ENCODE peak calls at places on chromosomes 11 and 22, in four cellular contexts. One of them, this sample, is unnamed.

GRCh38 chr22:30425616-30426394 is at the start of gene MTFP1:
- DNase-seq in HepG2: peak; percentile 66
- DNase-seq in HCT116: no peak
- DNase-seq in K562: peak; percentile 62
- DNase-seq in this sample: no peak

GRCh38 chr11:76745561-76746207 is 37.5 kb upstream of the TSKU start:
- DNase-seq in HepG2: no peak
- DNase-seq in HCT116: no peak
- DNase-seq in K562: peak; percentile 91
- DNase-seq in this sample: no peak

GRCh38 chr11:46914363-46914762 is 4.0 kb downstream of the LRP4 start:
- DNase-seq in HepG2: no peak
- DNase-seq in HCT116: no peak
- DNase-seq in K562: no peak
- DNase-seq in this sample: no peak

GRCh38 chr11:64357904-64358535 is 942 bp upstream of the RPS6KA4 start:
- DNase-seq in HepG2: peak; percentile 20
- DNase-seq in HCT116: no peak
- DNase-seq in K562: peak; percentile 64
- DNase-seq in this sample: peak; percentile 18

GRCh38 chr22:50306753-50307749 is at the start of gene PLXNB2:
- DNase-seq in HepG2: peak; percentile 68
- DNase-seq in HCT116: peak; percentile 56
- DNase-seq in K562: peak; percentile 83
- DNase-seq in this sample: no peak

GRCh38 chr11:131909426-131910200 is 539.2 kb downstream of the NTM start:
- DNase-seq in HepG2: no peak
- DNase-seq in HCT116: no peak
- DNase-seq in K562: no peak
- DNase-seq in this sample: no peak

GRCh38 chr11:65429724-65430405 is 7.3 kb downstream of the NEAT1 start:
- DNase-seq in HepG2: no peak
- DNase-seq in HCT116: no peak
- DNase-seq in K562: no peak
- DNase-seq in this sample: no peak

GRCh38 chr11:11427185-11427944 is 74.3 kb upstream of the CSNK2A3 start:
- DNase-seq in HepG2: no peak
- DNase-seq in HCT116: no peak
- DNase-seq in K562: no peak
- DNase-seq in this sample: no peak

GRCh38 chr11:8060801-8061554 is 20.0 kb upstream of the TUB start:
- DNase-seq in HepG2: no peak
- DNase-seq in HCT116: no peak
- DNase-seq in K562: no peak
- DNase-seq in this sample: no peak

GRCh38 chr22:28925916-28926315 is 42.5 kb downstream of the ZNRF3 start:
- DNase-seq in HepG2: no peak
- DNase-seq in HCT116: no peak
- DNase-seq in K562: no peak
- DNase-seq in this sample: no peak

GRCh38 chr11:61004841-61005240 is 33.4 kb downstream of the CD6 start:
- DNase-seq in HepG2: no peak
- DNase-seq in HCT116: no peak
- DNase-seq in K562: no peak
- DNase-seq in this sample: no peak

GRCh38 chr22:50314081-50314454 is 6.6 kb upstream of the PLXNB2 start:
- DNase-seq in HepG2: no peak
- DNase-seq in HCT116: no peak
- DNase-seq in K562: no peak
- DNase-seq in this sample: no peak

GRCh38 chr22:16699336-16699735 is 106.7 kb upstream of the CCT8L2 start:
- DNase-seq in HepG2: no peak
- DNase-seq in HCT116: no peak
- DNase-seq in K562: no peak
- DNase-seq in this sample: no peak

GRCh38 chr22:20997536-20998257 is 4.2 kb downstream of the THAP7 start:
- DNase-seq in HepG2: no peak
- DNase-seq in HCT116: no peak
- DNase-seq in K562: no peak
- DNase-seq in this sample: no peak

GRCh38 chr11:47992959-47993820 is 12.8 kb downstream of the PTPRJ start:
- DNase-seq in HepG2: no peak
- DNase-seq in HCT116: peak; percentile 72
- DNase-seq in K562: peak; percentile 72
- DNase-seq in this sample: peak; percentile 78

GRCh38 chr22:20571078-20571503 is 63.7 kb downstream of the MED15 start:
- DNase-seq in HepG2: no peak
- DNase-seq in HCT116: no peak
- DNase-seq in K562: no peak
- DNase-seq in this sample: no peak

GRCh38 chr22:46336119-46337078 is 885 bp downstream of the TRMU start:
- DNase-seq in HepG2: peak; percentile 20
- DNase-seq in HCT116: no peak
- DNase-seq in K562: peak; percentile 55
- DNase-seq in this sample: no peak

GRCh38 chr11:119371778-119372182 is 9.7 kb downstream of the USP2 start:
- DNase-seq in HepG2: no peak
- DNase-seq in HCT116: no peak
- DNase-seq in K562: no peak
- DNase-seq in this sample: no peak

GRCh38 chr11:24754406-24754805 is 257.6 kb downstream of the LUZP2 start:
- DNase-seq in HepG2: no peak
- DNase-seq in HCT116: no peak
- DNase-seq in K562: no peak
- DNase-seq in this sample: no peak

GRCh38 chr11:22711212-22711770 is 44.9 kb downstream of the GAS2 start:
- DNase-seq in HepG2: no peak
- DNase-seq in HCT116: no peak
- DNase-seq in K562: no peak
- DNase-seq in this sample: no peak

GRCh38 chr11:122676638-122677037 is 21.1 kb downstream of the UBASH3B start:
- DNase-seq in HepG2: peak; percentile 80
- DNase-seq in HCT116: peak; percentile 48
- DNase-seq in K562: no peak
- DNase-seq in this sample: no peak

GRCh38 chr11:20089796-20090653 is 70.2 kb downstream of the DBX1 start:
- DNase-seq in HepG2: peak; percentile 32
- DNase-seq in HCT116: no peak
- DNase-seq in K562: peak; percentile 55
- DNase-seq in this sample: no peak

GRCh38 chr11:86176165-86176884 is 68.2 kb upstream of the EED start:
- DNase-seq in HepG2: peak; percentile 42
- DNase-seq in HCT116: no peak
- DNase-seq in K562: peak; percentile 74
- DNase-seq in this sample: no peak

GRCh38 chr11:20351870-20352269 is 11.6 kb upstream of the HTATIP2 start:
- DNase-seq in HepG2: no peak
- DNase-seq in HCT116: no peak
- DNase-seq in K562: no peak
- DNase-seq in this sample: no peak

GRCh38 chr11:110098645-110099044 is 5.5 kb downstream of the ZC3H12C start:
- DNase-seq in HepG2: no peak
- DNase-seq in HCT116: no peak
- DNase-seq in K562: no peak
- DNase-seq in this sample: no peak

GRCh38 chr11:24793479-24793878 is 296.6 kb downstream of the LUZP2 start:
- DNase-seq in HepG2: no peak
- DNase-seq in HCT116: no peak
- DNase-seq in K562: no peak
- DNase-seq in this sample: no peak

GRCh38 chr22:20577045-20577444 is 69.6 kb downstream of the MED15 start:
- DNase-seq in HepG2: no peak
- DNase-seq in HCT116: no peak
- DNase-seq in K562: no peak
- DNase-seq in this sample: no peak

GRCh38 chr11:131889146-131889577 is 518.7 kb downstream of the NTM start:
- DNase-seq in HepG2: no peak
- DNase-seq in HCT116: no peak
- DNase-seq in K562: no peak
- DNase-seq in this sample: no peak

DNA sequence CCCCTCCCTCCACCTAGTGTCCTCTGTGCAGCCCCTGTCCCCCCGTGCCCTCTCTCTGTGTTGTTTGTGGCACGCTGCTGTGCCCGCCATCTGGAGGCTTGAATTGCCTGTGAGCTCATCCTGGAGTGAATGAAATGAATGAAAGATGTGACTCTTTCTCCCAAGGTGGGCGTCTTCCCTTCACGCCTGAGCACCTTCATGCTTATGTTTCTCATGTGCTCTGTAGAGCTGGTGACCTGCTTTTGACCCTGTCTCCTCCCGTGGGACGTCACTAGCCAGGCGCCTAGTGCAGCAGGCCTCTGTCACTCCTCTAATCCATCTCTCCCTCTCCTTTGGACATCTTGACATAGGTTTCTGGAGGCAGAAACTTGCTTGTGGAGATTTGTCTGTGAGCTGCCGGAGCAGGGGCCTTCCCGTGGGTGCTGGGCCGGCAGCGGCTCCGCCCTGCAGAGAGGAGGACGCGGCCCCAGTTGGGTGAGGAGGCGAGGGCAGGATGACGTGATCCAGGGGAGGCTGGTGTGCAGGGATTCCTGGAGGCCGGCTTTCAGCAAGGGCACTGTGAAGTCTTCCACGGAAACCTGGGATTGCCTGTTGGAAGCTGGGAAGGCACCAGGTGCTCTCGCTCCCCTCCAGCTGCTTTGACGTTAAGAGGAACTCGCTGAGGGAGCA is 40.6 kb downstream of the MUC6 start:
- DNase-seq in HepG2: no peak
- DNase-seq in HCT116: no peak
- DNase-seq in K562: peak; percentile 46
- DNase-seq in this sample: no peak
- TF ChIP-seq SIN3A in HepG2: no peak
- TF ChIP-seq SIN3A in HCT116: no peak
- TF ChIP-seq SIN3A in K562: no peak
- TF ChIP-seq SIN3A in this sample: no peak

GRCh38 chr11:70063121-70063520 is 15.0 kb upstream of the ANO1 start:
- DNase-seq in HepG2: no peak
- DNase-seq in HCT116: no peak
- DNase-seq in K562: no peak
- DNase-seq in this sample: no peak

GRCh38 chr11:70064726-70065317 is 13.3 kb upstream of the ANO1 start:
- DNase-seq in HepG2: no peak
- DNase-seq in HCT116: no peak
- DNase-seq in K562: no peak
- DNase-seq in this sample: no peak

GRCh38 chr11:70065318-70066135 is 12.6 kb upstream of the ANO1 start:
- DNase-seq in HepG2: no peak
- DNase-seq in HCT116: no peak
- DNase-seq in K562: no peak
- DNase-seq in this sample: no peak

GRCh38 chr11:70063555-70063954 is 14.6 kb upstream of the ANO1 start:
- DNase-seq in HepG2: no peak
- DNase-seq in HCT116: peak; percentile 26
- DNase-seq in K562: no peak
- DNase-seq in this sample: no peak

GRCh38 chr11:70064011-70064725 is 13.9 kb upstream of the ANO1 start:
- DNase-seq in HepG2: no peak
- DNase-seq in HCT116: no peak
- DNase-seq in K562: no peak
- DNase-seq in this sample: no peak
- TF ChIP-seq TCF7L2 in HepG2: no peak
- TF ChIP-seq TCF7L2 in HCT116: no peak
- TF ChIP-seq TCF7L2 in K562: no peak
- TF ChIP-seq TCF7L2 in this sample: no peak

DNA sequence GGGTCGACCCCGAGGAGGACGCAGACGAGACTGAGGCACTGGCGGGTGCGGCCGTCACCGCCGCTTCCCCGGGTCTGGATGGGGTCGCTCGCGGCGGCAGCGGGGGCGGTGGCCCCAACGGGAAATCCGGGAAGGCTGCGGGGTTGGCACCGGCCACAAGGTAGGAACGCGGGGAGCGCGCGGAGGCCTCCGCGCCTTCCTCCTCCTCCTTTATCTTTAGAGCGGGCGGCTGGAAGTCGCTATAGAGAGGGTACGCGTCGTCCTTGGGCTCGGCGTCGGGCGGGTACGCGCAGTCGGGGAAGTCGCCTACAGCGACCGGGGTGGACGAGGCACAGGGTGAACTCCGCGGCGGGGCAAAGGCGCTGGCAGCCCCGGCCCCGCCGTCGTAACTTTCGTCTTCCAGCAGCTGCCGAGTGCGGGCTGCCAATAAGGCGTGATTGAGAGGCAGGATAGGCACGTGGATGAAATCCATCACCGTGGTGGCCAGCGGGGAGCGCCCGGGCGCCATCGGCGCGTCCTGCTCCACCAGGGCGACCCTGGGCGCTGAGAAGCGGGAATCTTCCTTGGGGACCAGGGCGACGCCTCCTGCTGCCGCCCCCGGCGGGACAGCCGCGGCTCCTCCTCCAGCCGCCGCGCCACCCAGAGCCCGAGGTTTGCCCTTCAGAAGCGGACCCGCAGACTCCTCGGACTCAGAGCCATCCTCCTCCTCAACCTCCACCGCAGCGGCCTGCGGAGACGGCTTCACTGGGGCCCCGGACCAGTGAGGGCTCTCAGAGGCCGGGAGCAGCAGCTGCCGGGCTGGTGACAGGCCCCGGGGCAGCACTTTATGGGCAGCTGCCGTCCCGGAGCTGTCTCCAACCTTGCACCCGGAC is 1.7 kb downstream of the PGR start:
- DNase-seq in HepG2: no peak
- DNase-seq in HCT116: no peak
- DNase-seq in K562: peak; percentile 34
- DNase-seq in this sample: no peak
- TF ChIP-seq SIN3A in HepG2: no peak
- TF ChIP-seq SIN3A in HCT116: no peak
- TF ChIP-seq SIN3A in K562: no peak
- TF ChIP-seq SIN3A in this sample: no peak

GRCh38 chr22:36166518-36167220 is 6.1 kb upstream of the APOL3 start:
- DNase-seq in HepG2: no peak
- DNase-seq in HCT116: no peak
- DNase-seq in K562: no peak
- DNase-seq in this sample: no peak
- TF ChIP-seq TCF7L2 in HepG2: no peak
- TF ChIP-seq TCF7L2 in HCT116: no peak
- TF ChIP-seq TCF7L2 in K562: no peak
- TF ChIP-seq TCF7L2 in this sample: no peak

GRCh38 chr22:38638734-38639133 is 17.5 kb downstream of the FAM227A start:
- DNase-seq in HepG2: peak; percentile 32
- DNase-seq in HCT116: no peak
- DNase-seq in K562: peak; percentile 25
- DNase-seq in this sample: no peak

GRCh38 chr22:38632528-38632927 is 23.7 kb downstream of the FAM227A start:
- DNase-seq in HepG2: no peak
- DNase-seq in HCT116: no peak
- DNase-seq in K562: peak; percentile 32
- DNase-seq in this sample: no peak

GRCh38 chr22:38641476-38641875 is 14.7 kb downstream of the FAM227A start:
- DNase-seq in HepG2: no peak
- DNase-seq in HCT116: no peak
- DNase-seq in K562: no peak
- DNase-seq in this sample: no peak

DNA sequence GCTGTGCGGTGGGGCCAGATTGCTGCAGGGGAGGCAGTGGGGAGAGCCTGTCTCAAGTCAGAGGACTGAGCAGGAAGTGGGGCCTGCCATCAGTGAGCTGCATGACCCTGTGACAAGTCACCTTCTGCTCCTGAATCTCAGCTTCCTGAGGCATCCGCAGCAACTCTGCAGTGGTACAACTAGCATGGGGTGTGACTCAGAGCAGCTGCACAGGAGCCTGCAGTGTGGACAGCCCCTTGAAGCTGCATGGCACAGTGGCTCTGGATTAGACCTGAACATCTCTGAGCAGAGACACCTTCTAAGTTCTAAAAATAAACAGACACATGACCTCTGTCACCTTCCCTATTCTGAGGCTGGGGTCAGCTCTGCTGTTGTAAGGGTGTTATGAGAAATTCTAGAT is 18.0 kb downstream of the FAM227A start:
- DNase-seq in HepG2: no peak
- DNase-seq in HCT116: no peak
- DNase-seq in K562: no peak
- DNase-seq in this sample: no peak
- TF ChIP-seq SIN3A in HepG2: no peak
- TF ChIP-seq SIN3A in HCT116: no peak
- TF ChIP-seq SIN3A in K562: no peak
- TF ChIP-seq SIN3A in this sample: no peak